ENCODE peak calls at places on chromosomes 7 and 10, in six cellular contexts. L, K, O, F, Q and E are unnamed samples.

GRCh38 chr10:110356628-110357245 is 52.0 kb upstream of the SMNDC1 start:
- DNase-seq in K (no peak), Q (no peak), O (no peak), L (no peak), F (peak; percentile 47), E (no peak)

GRCh38 chr7:150567168-150567567 is at the start of gene GIMAP4:
- DNase-seq in F (no peak), Q (no peak), L (no peak), K (no peak), O (peak; percentile 60), E (peak; percentile 7)

GRCh38 chr7:28024786-28025334 is 155.7 kb downstream of the JAZF1 start:
- DNase-seq in Q (no peak), F (no peak), K (no peak), O (no peak), L (no peak), E (no peak)

GRCh38 chr7:135160858-135161653 is 9.5 kb downstream of the CYREN start:
- DNase-seq in L (no peak), F (no peak), O (no peak), Q (peak; percentile 27), K (no peak), E (no peak)

GRCh38 chr7:38311329-38311937 is 38.0 kb upstream of the TARP start:
- DNase-seq in K (no peak), O (peak; percentile 38), Q (no peak), L (peak; percentile 83), F (peak; percentile 38), E (peak; percentile 23)

GRCh38 chr7:66356277-66356721 is 151.2 kb downstream of the TPST1 start:
- DNase-seq in Q (no peak), L (no peak), K (no peak), O (no peak), F (peak; percentile 69), E (no peak)

GRCh38 chr7:114818501-114818900 is 103.4 kb upstream of the MDFIC start:
- DNase-seq in K (no peak), Q (no peak), L (no peak), F (peak; percentile 72), O (no peak), E (no peak)

GRCh38 chr7:41185851-41186250 is 517.0 kb downstream of the INHBA start:
- DNase-seq in Q (no peak), L (no peak), K (no peak), F (peak; percentile 9), O (no peak), E (no peak)

GRCh38 chr7:81776972-81777371 is 7.1 kb upstream of the HGF start:
- DNase-seq in Q (peak; percentile 28), O (no peak), F (no peak), K (no peak), L (no peak), E (no peak)

GRCh38 chr10:122727426-122727825 is 27.8 kb upstream of the C10orf120 start:
- DNase-seq in Q (no peak), L (no peak), K (no peak), F (no peak), O (no peak), E (no peak)

GRCh38 chr7:48114589-48114988 is 25.5 kb downstream of the UPP1 start:
- DNase-seq in O (no peak), Q (no peak), K (no peak), F (no peak), L (no peak), E (no peak)

GRCh38 chr10:36280396-36280795 is 638.3 kb upstream of the FZD8 start:
- DNase-seq in K (no peak), Q (no peak), O (no peak), F (peak; percentile 47), L (no peak), E (no peak)

GRCh38 chr7:98993024-98993897 is 114.9 kb downstream of the TRRAP start:
- DNase-seq in Q (no peak), K (no peak), L (peak; percentile 57), F (no peak), O (no peak), E (no peak)

GRCh38 chr7:16416289-16417282 is 4.8 kb downstream of the CRPPA start:
- DNase-seq in L (no peak), K (no peak), O (no peak), F (peak; percentile 81), Q (no peak), E (no peak)